ENCODE peak calls at places on chromosomes 13 and 19, in nine cellular contexts. One of them, this sample, is unnamed.

GRCh38 chr13:100510208-100510997 is 78.2 kb downstream of the GGACT start:
- DNase-seq in ascending aorta: no peak
- DNase-seq in neural crest cell: no peak
- DNase-seq in left ventricle myocardium inferior: no peak
- DNase-seq in mesendoderm: peak; percentile 77
- DNase-seq in amniotic stem cell: no peak
- DNase-seq in fibroblast of lung: no peak
- DNase-seq in GF-D8: no peak
- DNase-seq in PC-9: no peak
- DNase-seq in this sample: no peak

GRCh38 chr19:54096642-54097106 is 3.9 kb downstream of the OSCAR start:
- DNase-seq in PC-9: no peak
- DNase-seq in ascending aorta: no peak
- DNase-seq in left ventricle myocardium inferior: no peak
- DNase-seq in fibroblast of lung: peak; percentile 41
- DNase-seq in amniotic stem cell: no peak
- DNase-seq in neural crest cell: no peak
- DNase-seq in mesendoderm: peak; percentile 74
- DNase-seq in GF-D8: peak; percentile 35
- DNase-seq in this sample: no peak

GRCh38 chr13:22594041-22594440 is 586.7 kb upstream of the SGCG start:
- DNase-seq in fibroblast of lung: no peak
- DNase-seq in amniotic stem cell: no peak
- DNase-seq in ascending aorta: no peak
- DNase-seq in PC-9: no peak
- DNase-seq in left ventricle myocardium inferior: no peak
- DNase-seq in neural crest cell: no peak
- DNase-seq in mesendoderm: no peak
- DNase-seq in GF-D8: no peak
- DNase-seq in this sample: no peak

GRCh38 chr13:25267715-25268114 is 19.6 kb downstream of the MTMR6 start:
- DNase-seq in neural crest cell: no peak
- DNase-seq in mesendoderm: no peak
- DNase-seq in PC-9: no peak
- DNase-seq in GF-D8: peak; percentile 24
- DNase-seq in fibroblast of lung: peak; percentile 23
- DNase-seq in left ventricle myocardium inferior: no peak
- DNase-seq in amniotic stem cell: no peak
- DNase-seq in ascending aorta: no peak
- DNase-seq in this sample: no peak

GRCh38 chr19:41541990-41542584 is 33.9 kb upstream of the CEACAM21 start:
- DNase-seq in left ventricle myocardium inferior: peak; percentile 56
- DNase-seq in neural crest cell: peak; percentile 24
- DNase-seq in mesendoderm: peak; percentile 67
- DNase-seq in fibroblast of lung: peak; percentile 21
- DNase-seq in ascending aorta: peak; percentile 76
- DNase-seq in GF-D8: no peak
- DNase-seq in PC-9: peak; percentile 32
- DNase-seq in amniotic stem cell: no peak
- DNase-seq in this sample: no peak

GRCh38 chr13:113129480-113129879 is 6.9 kb downstream of the F10 start:
- DNase-seq in left ventricle myocardium inferior: no peak
- DNase-seq in fibroblast of lung: no peak
- DNase-seq in neural crest cell: no peak
- DNase-seq in mesendoderm: no peak
- DNase-seq in PC-9: no peak
- DNase-seq in ascending aorta: peak; percentile 53
- DNase-seq in GF-D8: no peak
- DNase-seq in amniotic stem cell: no peak
- DNase-seq in this sample: no peak

GRCh38 chr19:17475541-17476115 is 5.3 kb downstream of the SLC27A1 start:
- DNase-seq in amniotic stem cell: no peak
- DNase-seq in fibroblast of lung: peak; percentile 42
- DNase-seq in left ventricle myocardium inferior: peak; percentile 67
- DNase-seq in mesendoderm: no peak
- DNase-seq in GF-D8: no peak
- DNase-seq in ascending aorta: no peak
- DNase-seq in PC-9: peak; percentile 76
- DNase-seq in neural crest cell: peak; percentile 39
- DNase-seq in this sample: no peak

GRCh38 chr19:46350029-46350757 is 3.3 kb downstream of the PPP5C start:
- DNase-seq in PC-9: no peak
- DNase-seq in neural crest cell: no peak
- DNase-seq in amniotic stem cell: no peak
- DNase-seq in GF-D8: no peak
- DNase-seq in fibroblast of lung: no peak
- DNase-seq in left ventricle myocardium inferior: no peak
- DNase-seq in mesendoderm: no peak
- DNase-seq in ascending aorta: no peak
- DNase-seq in this sample: no peak

GRCh38 chr13:42272776-42273175 is 824 bp downstream of the AKAP11 start:
- DNase-seq in mesendoderm: no peak
- DNase-seq in GF-D8: no peak
- DNase-seq in left ventricle myocardium inferior: no peak
- DNase-seq in PC-9: no peak
- DNase-seq in neural crest cell: no peak
- DNase-seq in ascending aorta: no peak
- DNase-seq in fibroblast of lung: peak; percentile 15
- DNase-seq in amniotic stem cell: no peak
- DNase-seq in this sample: no peak

GRCh38 chr19:49684251-49684982 is 5.0 kb upstream of the ADM5 start:
- DNase-seq in fibroblast of lung: no peak
- DNase-seq in GF-D8: no peak
- DNase-seq in mesendoderm: peak; percentile 39
- DNase-seq in left ventricle myocardium inferior: no peak
- DNase-seq in PC-9: no peak
- DNase-seq in amniotic stem cell: no peak
- DNase-seq in ascending aorta: no peak
- DNase-seq in neural crest cell: no peak
- DNase-seq in this sample: no peak

GRCh38 chr13:75365724-75366173 is 116.2 kb downstream of the TBC1D4 start:
- DNase-seq in left ventricle myocardium inferior: no peak
- DNase-seq in neural crest cell: no peak
- DNase-seq in fibroblast of lung: peak; percentile 52
- DNase-seq in ascending aorta: no peak
- DNase-seq in GF-D8: no peak
- DNase-seq in amniotic stem cell: peak; percentile 64
- DNase-seq in mesendoderm: peak; percentile 35
- DNase-seq in PC-9: peak; percentile 27
- DNase-seq in this sample: no peak